ENCODE peak calls at places on chromosome 14, in six cellular contexts. One of them, this sample, is unnamed.

GRCh38 chr14:87013583-87013982 is 979.4 kb downstream of the GALC start:
- DNase-seq in IMR-90: peak; percentile 88
- DNase-seq in A549: no peak
- DNase-seq in GM12878: no peak
- DNase-seq in K562: no peak
- DNase-seq in SK-N-SH: no peak
- DNase-seq in this sample: no peak

GRCh38 chr14:95490727-95491451 is 25.6 kb downstream of the SYNE3 start:
- DNase-seq in SK-N-SH: no peak
- DNase-seq in K562: no peak
- DNase-seq in IMR-90: no peak
- DNase-seq in A549: no peak
- DNase-seq in GM12878: no peak
- DNase-seq in this sample: no peak

GRCh38 chr14:104140463-104141331 is 2.3 kb downstream of the KIF26A start:
- DNase-seq in IMR-90: no peak
- DNase-seq in K562: no peak
- DNase-seq in GM12878: no peak
- DNase-seq in SK-N-SH: peak; percentile 40
- DNase-seq in A549: no peak
- DNase-seq in this sample: no peak

GRCh38 chr14:104436047-104436531 is 143.5 kb upstream of the C14orf180 start:
- DNase-seq in GM12878: no peak
- DNase-seq in SK-N-SH: peak; percentile 91
- DNase-seq in K562: peak; percentile 19
- DNase-seq in A549: no peak
- DNase-seq in IMR-90: no peak
- DNase-seq in this sample: no peak

GRCh38 chr14:41785696-41786095 is 179.0 kb downstream of the LRFN5 start:
- DNase-seq in IMR-90: no peak
- DNase-seq in SK-N-SH: no peak
- DNase-seq in A549: no peak
- DNase-seq in GM12878: no peak
- DNase-seq in K562: no peak
- DNase-seq in this sample: peak; percentile 10

GRCh38 chr14:104425171-104425681 is 154.3 kb upstream of the C14orf180 start:
- DNase-seq in GM12878: no peak
- DNase-seq in A549: no peak
- DNase-seq in IMR-90: no peak
- DNase-seq in SK-N-SH: peak; percentile 27
- DNase-seq in K562: no peak
- DNase-seq in this sample: no peak

GRCh38 chr14:32414808-32415255 is 85.7 kb downstream of the AKAP6 start:
- DNase-seq in IMR-90: peak; percentile 45
- DNase-seq in GM12878: no peak
- DNase-seq in A549: no peak
- DNase-seq in SK-N-SH: no peak
- DNase-seq in K562: no peak
- DNase-seq in this sample: no peak

GRCh38 chr14:72894623-72895378 is 900 bp upstream of the DPF3 start:
- DNase-seq in A549: no peak
- DNase-seq in GM12878: no peak
- DNase-seq in IMR-90: no peak
- DNase-seq in K562: peak; percentile 35
- DNase-seq in SK-N-SH: peak; percentile 34
- DNase-seq in this sample: no peak

GRCh38 chr14:73726025-73726961 is 12.1 kb upstream of the PNMA1 start:
- DNase-seq in A549: no peak
- DNase-seq in GM12878: no peak
- DNase-seq in K562: peak; percentile 33
- DNase-seq in IMR-90: no peak
- DNase-seq in SK-N-SH: no peak
- DNase-seq in this sample: no peak

GRCh38 chr14:67010602-67011001 is 178.6 kb upstream of the GARIN2 start:
- DNase-seq in SK-N-SH: no peak
- DNase-seq in K562: no peak
- DNase-seq in IMR-90: no peak
- DNase-seq in GM12878: no peak
- DNase-seq in A549: no peak
- DNase-seq in this sample: no peak

GRCh38 chr14:24165785-24166184 is 4.7 kb downstream of the IRF9 start:
- DNase-seq in GM12878: no peak
- DNase-seq in A549: no peak
- DNase-seq in K562: no peak
- DNase-seq in IMR-90: no peak
- DNase-seq in SK-N-SH: no peak
- DNase-seq in this sample: no peak

GRCh38 chr14:96205059-96205993 is 687 bp downstream of the BDKRB2 start:
- DNase-seq in SK-N-SH: no peak
- DNase-seq in GM12878: no peak
- DNase-seq in A549: peak; percentile 30
- DNase-seq in K562: no peak
- DNase-seq in IMR-90: no peak
- DNase-seq in this sample: no peak

GRCh38 chr14:55964081-55964480 is 154.1 kb upstream of the PELI2 start:
- DNase-seq in K562: no peak
- DNase-seq in SK-N-SH: no peak
- DNase-seq in GM12878: no peak
- DNase-seq in IMR-90: no peak
- DNase-seq in A549: no peak
- DNase-seq in this sample: no peak

GRCh38 chr14:104678346-104678745 is 11.1 kb upstream of the INF2 start:
- DNase-seq in A549: no peak
- DNase-seq in IMR-90: peak; percentile 34
- DNase-seq in K562: peak; percentile 62
- DNase-seq in SK-N-SH: no peak
- DNase-seq in GM12878: no peak
- DNase-seq in this sample: no peak

GRCh38 chr14:93146119-93146518 is 30.4 kb upstream of the ITPK1 start:
- DNase-seq in SK-N-SH: no peak
- DNase-seq in GM12878: no peak
- DNase-seq in IMR-90: no peak
- DNase-seq in K562: no peak
- DNase-seq in A549: no peak
- DNase-seq in this sample: no peak

GRCh38 chr14:92513966-92514843 is 624 bp downstream of the RIN3 start:
- DNase-seq in A549: peak; percentile 40
- DNase-seq in IMR-90: peak; percentile 22
- DNase-seq in SK-N-SH: no peak
- DNase-seq in GM12878: no peak
- DNase-seq in K562: no peak
- DNase-seq in this sample: peak; percentile 36

GRCh38 chr14:51668870-51669269 is 17.2 kb downstream of the FRMD6 start:
- DNase-seq in SK-N-SH: no peak
- DNase-seq in IMR-90: no peak
- DNase-seq in K562: no peak
- DNase-seq in GM12878: no peak
- DNase-seq in A549: no peak
- DNase-seq in this sample: no peak

GRCh38 chr14:70317969-70318634 is 41.4 kb downstream of the COX16 start:
- DNase-seq in A549: peak; percentile 40
- DNase-seq in IMR-90: peak; percentile 61
- DNase-seq in GM12878: peak; percentile 2
- DNase-seq in SK-N-SH: peak; percentile 63
- DNase-seq in K562: no peak
- DNase-seq in this sample: peak; percentile 97

GRCh38 chr14:32682219-32682618 is 256.5 kb upstream of the NPAS3 start:
- DNase-seq in IMR-90: no peak
- DNase-seq in SK-N-SH: no peak
- DNase-seq in A549: no peak
- DNase-seq in GM12878: no peak
- DNase-seq in K562: no peak
- DNase-seq in this sample: no peak

DNA sequence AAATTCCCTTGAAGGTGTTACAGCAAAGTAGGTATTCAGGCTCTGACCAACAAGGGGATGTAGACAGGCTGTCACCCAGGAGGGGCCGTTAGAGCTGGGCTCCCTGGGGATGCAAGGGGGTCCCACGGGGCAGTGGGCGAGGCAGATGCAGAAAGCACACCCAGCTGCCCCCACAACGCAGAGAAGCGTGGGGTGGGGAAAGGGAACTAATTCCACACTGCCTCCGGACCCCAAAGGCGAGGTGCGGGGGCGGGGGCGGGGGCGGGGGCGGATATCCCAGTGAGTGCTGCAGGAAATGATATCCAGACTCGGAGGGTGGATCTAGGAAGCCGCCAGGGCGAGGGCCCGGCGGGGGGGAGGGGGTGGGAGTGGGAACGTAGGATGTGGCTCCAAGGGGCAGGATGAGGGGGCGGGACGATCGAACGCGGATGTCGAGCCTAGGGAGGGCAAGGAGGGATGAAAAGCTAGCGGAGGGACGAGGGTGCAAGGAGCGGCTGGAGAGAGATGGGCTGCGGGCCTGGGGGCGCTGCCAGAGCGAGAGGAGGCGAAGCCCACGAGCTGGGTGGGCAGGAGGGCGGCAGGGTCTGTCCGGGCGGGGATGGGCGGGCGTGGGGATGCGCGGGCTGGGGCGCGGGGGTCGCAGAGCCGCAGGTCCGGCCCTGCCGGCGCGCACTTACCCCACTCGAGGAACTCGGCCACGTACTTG is 874 bp downstream of the CDC42BPB start:
- DNase-seq in IMR-90: peak; percentile 55
- DNase-seq in A549: peak; percentile 57
- DNase-seq in K562: peak; percentile 62
- DNase-seq in GM12878: no peak
- DNase-seq in SK-N-SH: peak; percentile 90
- DNase-seq in this sample: no peak
- TF ChIP-seq SMC3 in IMR-90: no peak
- TF ChIP-seq SMC3 in A549: no peak
- TF ChIP-seq SMC3 in K562: no peak
- TF ChIP-seq SMC3 in GM12878: no peak
- TF ChIP-seq SMC3 in SK-N-SH: no peak
- TF ChIP-seq SMC3 in this sample: no peak

GRCh38 chr14:45258073-45258472 is 5.1 kb upstream of the MIS18BP1 start:
- DNase-seq in IMR-90: no peak
- DNase-seq in K562: no peak
- DNase-seq in A549: no peak
- DNase-seq in SK-N-SH: no peak
- DNase-seq in GM12878: no peak
- DNase-seq in this sample: no peak
- TF ChIP-seq SMC3 in IMR-90: no peak
- TF ChIP-seq SMC3 in K562: no peak
- TF ChIP-seq SMC3 in A549: no peak
- TF ChIP-seq SMC3 in SK-N-SH: no peak
- TF ChIP-seq SMC3 in GM12878: no peak
- TF ChIP-seq SMC3 in this sample: no peak

GRCh38 chr14:75373616-75374015 is 54.2 kb upstream of the JDP2 start:
- DNase-seq in SK-N-SH: no peak
- DNase-seq in IMR-90: no peak
- DNase-seq in K562: no peak
- DNase-seq in GM12878: no peak
- DNase-seq in A549: no peak
- DNase-seq in this sample: no peak

GRCh38 chr14:75370416-75371205 is 57.2 kb upstream of the JDP2 start:
- DNase-seq in SK-N-SH: no peak
- DNase-seq in A549: no peak
- DNase-seq in IMR-90: no peak
- DNase-seq in GM12878: no peak
- DNase-seq in K562: no peak
- DNase-seq in this sample: no peak

GRCh38 chr14:75371297-75371696 is 56.5 kb upstream of the JDP2 start:
- DNase-seq in SK-N-SH: no peak
- DNase-seq in GM12878: no peak
- DNase-seq in A549: no peak
- DNase-seq in IMR-90: no peak
- DNase-seq in K562: no peak
- DNase-seq in this sample: no peak

GRCh38 chr14:75373133-75373532 is 54.7 kb upstream of the JDP2 start:
- DNase-seq in K562: no peak
- DNase-seq in SK-N-SH: no peak
- DNase-seq in A549: no peak
- DNase-seq in GM12878: no peak
- DNase-seq in IMR-90: no peak
- DNase-seq in this sample: no peak

DNA sequence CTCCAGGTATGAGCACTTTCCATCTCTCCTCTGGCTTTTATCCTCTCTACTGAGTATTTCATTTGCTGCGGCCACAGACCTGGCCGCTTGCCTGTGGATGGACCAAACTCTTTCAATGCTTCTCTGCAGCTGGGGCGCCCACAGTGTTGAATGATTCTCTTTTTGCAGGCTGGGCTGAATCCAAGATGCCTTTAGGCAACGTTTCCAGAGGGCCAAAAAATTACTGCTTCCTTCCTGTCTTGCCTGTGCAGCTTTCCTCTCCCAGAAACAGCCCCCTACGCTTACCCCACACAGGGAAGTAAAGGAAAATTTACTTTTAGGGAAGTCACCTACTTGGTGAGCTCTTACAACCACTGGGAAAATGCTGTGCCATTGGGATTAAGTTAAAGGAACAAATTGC is 55.6 kb upstream of the JDP2 start:
- DNase-seq in GM12878: no peak
- DNase-seq in IMR-90: no peak
- DNase-seq in A549: no peak
- DNase-seq in K562: no peak
- DNase-seq in SK-N-SH: no peak
- DNase-seq in this sample: no peak
- TF ChIP-seq SMC3 in GM12878: no peak
- TF ChIP-seq SMC3 in IMR-90: no peak
- TF ChIP-seq SMC3 in A549: no peak
- TF ChIP-seq SMC3 in K562: no peak
- TF ChIP-seq SMC3 in SK-N-SH: no peak
- TF ChIP-seq SMC3 in this sample: no peak

GRCh38 chr14:75460402-75460801 is 32.6 kb downstream of the JDP2 start:
- DNase-seq in K562: no peak
- DNase-seq in GM12878: no peak
- DNase-seq in SK-N-SH: no peak
- DNase-seq in IMR-90: no peak
- DNase-seq in A549: no peak
- DNase-seq in this sample: no peak

GRCh38 chr14:75458305-75458704 is 30.5 kb downstream of the JDP2 start:
- DNase-seq in A549: no peak
- DNase-seq in GM12878: no peak
- DNase-seq in K562: no peak
- DNase-seq in IMR-90: no peak
- DNase-seq in SK-N-SH: no peak
- DNase-seq in this sample: no peak

GRCh38 chr14:75461303-75461702 is 33.5 kb downstream of the JDP2 start:
- DNase-seq in IMR-90: no peak
- DNase-seq in GM12878: no peak
- DNase-seq in K562: no peak
- DNase-seq in A549: no peak
- DNase-seq in SK-N-SH: no peak
- DNase-seq in this sample: no peak

GRCh38 chr14:75459099-75459741 is 31.4 kb downstream of the JDP2 start:
- DNase-seq in K562: no peak
- DNase-seq in SK-N-SH: no peak
- DNase-seq in IMR-90: no peak
- DNase-seq in A549: no peak
- DNase-seq in GM12878: no peak
- DNase-seq in this sample: no peak

DNA sequence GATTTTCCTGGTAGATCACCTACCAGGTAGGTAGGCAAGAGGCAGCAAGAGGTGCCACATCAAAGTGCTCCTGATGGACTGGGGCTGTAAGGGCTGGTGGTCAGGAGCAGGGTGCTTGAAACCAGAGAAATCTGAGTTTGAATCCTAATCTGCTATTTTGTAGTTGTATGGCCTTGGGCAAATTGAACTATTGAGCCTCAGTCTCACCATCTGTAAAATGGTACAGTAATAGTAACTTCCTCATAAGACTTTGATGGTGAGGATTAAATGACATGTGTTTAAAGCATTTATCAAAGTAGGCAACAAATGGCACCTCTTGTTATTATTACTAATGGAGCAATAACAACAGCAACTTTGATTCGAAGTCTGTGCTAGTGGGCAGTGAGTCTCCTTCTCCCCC is 32.0 kb downstream of the JDP2 start:
- DNase-seq in A549: no peak
- DNase-seq in IMR-90: no peak
- DNase-seq in K562: no peak
- DNase-seq in GM12878: no peak
- DNase-seq in SK-N-SH: no peak
- DNase-seq in this sample: no peak
- TF ChIP-seq SMC3 in A549: no peak
- TF ChIP-seq SMC3 in IMR-90: no peak
- TF ChIP-seq SMC3 in K562: no peak
- TF ChIP-seq SMC3 in GM12878: no peak
- TF ChIP-seq SMC3 in SK-N-SH: no peak
- TF ChIP-seq SMC3 in this sample: no peak